ENCODE peak calls at places on chromosome 17, in four cellular contexts. E is GM18507; G is progenitor cell of endocrine pancreas; Q is CD4-positive, alpha-beta T cell. O is an unnamed sample.

GRCh38 chr17:46942441-46943217 is 19.7 kb downstream of the GOSR2 start:
- DNase-seq in G (peak; percentile 55), E (peak; percentile 33), Q (peak; percentile 30), O (peak; percentile 37)

GRCh38 chr17:28338056-28338768 is 2.7 kb downstream of the TNFAIP1 start:
- DNase-seq in G (no peak), E (no peak), Q (no peak), O (no peak)

GRCh38 chr17:28747046-28747691 is 3.4 kb downstream of the TRAF4 start:
- DNase-seq in G (no peak), E (no peak), Q (no peak), O (no peak)

GRCh38 chr17:76049239-76049638 is 22.1 kb upstream of the EVPL start:
- DNase-seq in G (no peak), Q (no peak), E (no peak), O (no peak)

GRCh38 chr17:1713878-1714487 is 3.8 kb upstream of the TLCD2 start:
- DNase-seq in E (no peak), Q (no peak), G (peak; percentile 41), O (no peak)

GRCh38 chr17:81028506-81028858 is 6.5 kb upstream of the BAIAP2 start:
- DNase-seq in Q (no peak), E (no peak), G (no peak), O (no peak)

GRCh38 chr17:55286681-55287589 is 22.2 kb downstream of the HLF start:
- DNase-seq in G (no peak), Q (no peak), E (no peak), O (no peak)

GRCh38 chr17:142102-142661 is 4.8 kb downstream of the SCGB1C2 start:
- DNase-seq in E (no peak), Q (no peak), G (peak; percentile 7), O (no peak)

GRCh38 chr17:64133546-64134215 is 3.7 kb upstream of the ERN1 start:
- DNase-seq in Q (no peak), G (no peak), E (peak; percentile 38), O (no peak)

GRCh38 chr17:81551458-81552243 is 502 bp downstream of the FAAP100 start:
- DNase-seq in E (no peak), Q (peak; percentile 7), G (no peak), O (no peak)

GRCh38 chr17:74698069-74698468 is 14.7 kb downstream of the CD300LF start:
- DNase-seq in E (no peak), Q (no peak), G (no peak), O (no peak)

GRCh38 chr17:78820122-78820792 is 20.4 kb downstream of the USP36 start:
- DNase-seq in Q (no peak), E (no peak), G (no peak), O (no peak)

GRCh38 chr17:49132699-49133364 is at the start of gene B4GALNT2:
- DNase-seq in Q (peak; percentile 5), G (peak; percentile 22), E (no peak), O (peak; percentile 9)

GRCh38 chr17:82378741-82379021 is 7.1 kb downstream of the UTS2R start:
- DNase-seq in G (no peak), Q (no peak), E (no peak), O (no peak)

GRCh38 chr17:55238931-55239297 is 25.8 kb upstream of the HLF start:
- DNase-seq in G (no peak), Q (peak; percentile 5), E (no peak), O (no peak)

GRCh38 chr17:64687959-64688358 is 25.9 kb upstream of the SMURF2 start:
- DNase-seq in G (no peak), Q (no peak), E (no peak), O (no peak)

GRCh38 chr17:43366809-43367587 is 31.8 kb upstream of the ARL4D start:
- DNase-seq in E (no peak), Q (no peak), G (no peak), O (peak; percentile 5)

GRCh38 chr17:35588196-35588920 is 1.2 kb downstream of the AP2B1 start:
- DNase-seq in G (no peak), Q (no peak), E (no peak), O (no peak)

GRCh38 chr17:39563476-39563875 is 44.2 kb downstream of the NEUROD2 start:
- DNase-seq in G (no peak), E (no peak), Q (no peak), O (no peak)

GRCh38 chr17:83093506-83093905 is 14.1 kb downstream of the METRNL start:
- DNase-seq in G (no peak), E (no peak), Q (no peak), O (no peak)

GRCh38 chr17:18916816-18917496 is 35.0 kb upstream of the SLC5A10 start:
- DNase-seq in G (no peak), Q (no peak), E (no peak), O (no peak)

GRCh38 chr17:43679911-43680310 is 18.2 kb upstream of the MEOX1 start:
- DNase-seq in Q (no peak), G (no peak), E (no peak), O (no peak)

GRCh38 chr17:63039342-63039741 is 73.3 kb downstream of the TANC2 start:
- DNase-seq in Q (no peak), E (no peak), G (no peak), O (no peak)

GRCh38 chr17:43927101-43927935 is 15.0 kb downstream of the PPY start:
- DNase-seq in Q (peak; percentile 8), E (no peak), G (no peak), O (no peak)

GRCh38 chr17:41965694-41966375 is 760 bp upstream of the CNP start:
- DNase-seq in Q (peak; percentile 57), E (no peak), G (peak; percentile 49), O (peak; percentile 37)

GRCh38 chr17:42380935-42381334 is 7.3 kb downstream of the STAT3 start:
- DNase-seq in Q (no peak), G (no peak), E (no peak), O (no peak)

GRCh38 chr17:37744961-37745800 is at the start of gene HNF1B:
- DNase-seq in E (no peak), G (peak; percentile 58), Q (no peak), O (no peak)

GRCh38 chr17:20187049-20187448 is 177.9 kb downstream of the SPECC1 start:
- DNase-seq in Q (no peak), E (no peak), G (no peak), O (no peak)

GRCh38 chr17:76082326-76083251 is 3.6 kb downstream of the ZACN start:
- DNase-seq in E (no peak), G (no peak), Q (no peak), O (no peak)

O was measured in naive thymus-derived CD8-positive, alpha-beta T cell.